ENCODE peak calls at places on chromosomes 7 and 10, in four cellular contexts. One of them, this sample, is unnamed.

GRCh38 chr7:44473295-44473694 is 17.2 kb downstream of the NUDCD3 start:
- DNase-seq in GM12865: no peak
- DNase-seq in cardiac muscle cell: no peak
- DNase-seq in endothelial cell: no peak
- DNase-seq in this sample: no peak

GRCh38 chr7:105389090-105389650 is 449 bp upstream of the SRPK2 start:
- DNase-seq in GM12865: peak
- DNase-seq in cardiac muscle cell: peak
- DNase-seq in endothelial cell: peak
- DNase-seq in this sample: peak

GRCh38 chr10:59627366-59628018 is 82.2 kb downstream of the SLC16A9 start:
- DNase-seq in GM12865: no peak
- DNase-seq in cardiac muscle cell: no peak
- DNase-seq in endothelial cell: no peak
- DNase-seq in this sample: no peak

GRCh38 chr7:5077740-5078139 is 32.1 kb downstream of the RBAK start:
- DNase-seq in GM12865: no peak
- DNase-seq in cardiac muscle cell: no peak
- DNase-seq in endothelial cell: no peak
- DNase-seq in this sample: no peak

GRCh38 chr7:24896031-24896433 is 83.9 kb downstream of the OSBPL3 start:
- DNase-seq in GM12865: peak
- DNase-seq in cardiac muscle cell: no peak
- DNase-seq in endothelial cell: no peak
- DNase-seq in this sample: peak

GRCh38 chr7:115038158-115038557 is 116.3 kb downstream of the MDFIC start:
- DNase-seq in GM12865: no peak
- DNase-seq in cardiac muscle cell: no peak
- DNase-seq in endothelial cell: no peak
- DNase-seq in this sample: no peak

GRCh38 chr7:118861581-118861980 is 637.1 kb downstream of the ANKRD7 start:
- DNase-seq in GM12865: no peak
- DNase-seq in cardiac muscle cell: no peak
- DNase-seq in endothelial cell: no peak
- DNase-seq in this sample: no peak

GRCh38 chr7:26078437-26079362 is 73.3 kb upstream of the NFE2L3 start:
- DNase-seq in GM12865: peak
- DNase-seq in cardiac muscle cell: peak
- DNase-seq in endothelial cell: peak
- DNase-seq in this sample: peak

GRCh38 chr7:6651866-6652445 is 14.8 kb downstream of the ZNF316 start:
- DNase-seq in GM12865: no peak
- DNase-seq in cardiac muscle cell: no peak
- DNase-seq in endothelial cell: no peak
- DNase-seq in this sample: no peak

GRCh38 chr7:151245360-151246160 is 2.9 kb downstream of the SMARCD3 start:
- DNase-seq in GM12865: peak
- DNase-seq in cardiac muscle cell: peak
- DNase-seq in endothelial cell: peak
- DNase-seq in this sample: peak

GRCh38 chr7:27764109-27764508 is 24.1 kb downstream of the TAX1BP1 start:
- DNase-seq in GM12865: no peak
- DNase-seq in cardiac muscle cell: no peak
- DNase-seq in endothelial cell: no peak
- DNase-seq in this sample: no peak

GRCh38 chr10:46106410-46107255 is 60.6 kb upstream of the MSMB start:
- DNase-seq in GM12865: peak
- DNase-seq in cardiac muscle cell: peak
- DNase-seq in endothelial cell: peak
- DNase-seq in this sample: peak

GRCh38 chr10:71437537-71438058 is 40.9 kb downstream of the CDH23 start:
- DNase-seq in GM12865: no peak
- DNase-seq in cardiac muscle cell: no peak
- DNase-seq in endothelial cell: no peak
- DNase-seq in this sample: no peak

GRCh38 chr10:96369890-96370574 is 11.2 kb upstream of the OPALIN start:
- DNase-seq in GM12865: no peak
- DNase-seq in cardiac muscle cell: no peak
- DNase-seq in endothelial cell: no peak
- DNase-seq in this sample: no peak

GRCh38 chr7:28409716-28410627 is 2.3 kb upstream of the CREB5 start:
- DNase-seq in GM12865: no peak
- DNase-seq in cardiac muscle cell: peak
- DNase-seq in endothelial cell: peak
- DNase-seq in this sample: peak

GRCh38 chr10:133269367-133269766 is 7.3 kb downstream of the ADAM8 start:
- DNase-seq in GM12865: no peak
- DNase-seq in cardiac muscle cell: no peak
- DNase-seq in endothelial cell: no peak
- DNase-seq in this sample: no peak

GRCh38 chr7:116863168-116863670 is 832 bp downstream of the CAPZA2 start:
- DNase-seq in GM12865: peak
- DNase-seq in cardiac muscle cell: no peak
- DNase-seq in endothelial cell: peak
- DNase-seq in this sample: no peak

GRCh38 chr7:39085590-39086049 is 107.9 kb downstream of the POU6F2 start:
- DNase-seq in GM12865: no peak
- DNase-seq in cardiac muscle cell: peak
- DNase-seq in endothelial cell: no peak
- DNase-seq in this sample: no peak

GRCh38 chr7:47420117-47420780 is 161.7 kb downstream of the TNS3 start:
- DNase-seq in GM12865: no peak
- DNase-seq in cardiac muscle cell: no peak
- DNase-seq in endothelial cell: no peak
- DNase-seq in this sample: no peak

GRCh38 chr7:46229409-46229808 is 308.3 kb upstream of the IGFBP3 start:
- DNase-seq in GM12865: no peak
- DNase-seq in cardiac muscle cell: no peak
- DNase-seq in endothelial cell: no peak
- DNase-seq in this sample: no peak

GRCh38 chr7:53811555-53812079 is 730.6 kb upstream of the VSTM2A start:
- DNase-seq in GM12865: no peak
- DNase-seq in cardiac muscle cell: no peak
- DNase-seq in endothelial cell: no peak
- DNase-seq in this sample: no peak

GRCh38 chr7:128872394-128872824 is 9.8 kb downstream of the ATP6V1F start:
- DNase-seq in GM12865: no peak
- DNase-seq in cardiac muscle cell: no peak
- DNase-seq in endothelial cell: no peak
- DNase-seq in this sample: no peak

GRCh38 chr7:141003172-141004080 is 11.3 kb downstream of the MRPS33 start:
- DNase-seq in GM12865: no peak
- DNase-seq in cardiac muscle cell: no peak
- DNase-seq in endothelial cell: no peak
- DNase-seq in this sample: no peak

GRCh38 chr7:1855396-1856160 is 185.5 kb downstream of the ELFN1 start:
- DNase-seq in GM12865: no peak
- DNase-seq in cardiac muscle cell: no peak
- DNase-seq in endothelial cell: no peak
- DNase-seq in this sample: no peak

GRCh38 chr10:48582970-48583369 is 21.9 kb downstream of the ARHGAP22 start:
- DNase-seq in GM12865: no peak
- DNase-seq in cardiac muscle cell: no peak
- DNase-seq in endothelial cell: no peak
- DNase-seq in this sample: no peak

GRCh38 chr7:96962221-96962620 is 43.1 kb upstream of the DLX6 start:
- DNase-seq in GM12865: no peak
- DNase-seq in cardiac muscle cell: no peak
- DNase-seq in endothelial cell: no peak
- DNase-seq in this sample: no peak

GRCh38 chr7:41882271-41882670 is 179.4 kb upstream of the INHBA start:
- DNase-seq in GM12865: peak
- DNase-seq in cardiac muscle cell: no peak
- DNase-seq in endothelial cell: no peak
- DNase-seq in this sample: peak

GRCh38 chr10:97925308-97925938 is 75.8 kb downstream of the GOLGA7B start:
- DNase-seq in GM12865: no peak
- DNase-seq in cardiac muscle cell: no peak
- DNase-seq in endothelial cell: no peak
- DNase-seq in this sample: no peak

GRCh38 chr10:135601-136464 is 578 bp downstream of the ZMYND11 start:
- DNase-seq in GM12865: peak
- DNase-seq in cardiac muscle cell: peak
- DNase-seq in endothelial cell: peak
- DNase-seq in this sample: peak

GRCh38 chr7:16989883-16990413 is 108.2 kb upstream of the AGR3 start:
- DNase-seq in GM12865: no peak
- DNase-seq in cardiac muscle cell: no peak
- DNase-seq in endothelial cell: no peak
- DNase-seq in this sample: no peak

GRCh38 chr10:122567056-122567660 is 6.6 kb downstream of the DMBT1 start:
- DNase-seq in GM12865: peak
- DNase-seq in cardiac muscle cell: peak
- DNase-seq in endothelial cell: peak
- DNase-seq in this sample: no peak

GRCh38 chr10:91034494-91035157 is 113.7 kb upstream of the ANKRD1 start:
- DNase-seq in GM12865: no peak
- DNase-seq in cardiac muscle cell: no peak
- DNase-seq in endothelial cell: no peak
- DNase-seq in this sample: no peak

GRCh38 chr10:24513155-24513554 is 210.5 kb downstream of the ARHGAP21 start:
- DNase-seq in GM12865: peak
- DNase-seq in cardiac muscle cell: no peak
- DNase-seq in endothelial cell: peak
- DNase-seq in this sample: no peak

GRCh38 chr7:159126496-159127345 is 17.9 kb downstream of the VIPR2 start:
- DNase-seq in GM12865: no peak
- DNase-seq in cardiac muscle cell: no peak
- DNase-seq in endothelial cell: no peak
- DNase-seq in this sample: no peak

DNA sequence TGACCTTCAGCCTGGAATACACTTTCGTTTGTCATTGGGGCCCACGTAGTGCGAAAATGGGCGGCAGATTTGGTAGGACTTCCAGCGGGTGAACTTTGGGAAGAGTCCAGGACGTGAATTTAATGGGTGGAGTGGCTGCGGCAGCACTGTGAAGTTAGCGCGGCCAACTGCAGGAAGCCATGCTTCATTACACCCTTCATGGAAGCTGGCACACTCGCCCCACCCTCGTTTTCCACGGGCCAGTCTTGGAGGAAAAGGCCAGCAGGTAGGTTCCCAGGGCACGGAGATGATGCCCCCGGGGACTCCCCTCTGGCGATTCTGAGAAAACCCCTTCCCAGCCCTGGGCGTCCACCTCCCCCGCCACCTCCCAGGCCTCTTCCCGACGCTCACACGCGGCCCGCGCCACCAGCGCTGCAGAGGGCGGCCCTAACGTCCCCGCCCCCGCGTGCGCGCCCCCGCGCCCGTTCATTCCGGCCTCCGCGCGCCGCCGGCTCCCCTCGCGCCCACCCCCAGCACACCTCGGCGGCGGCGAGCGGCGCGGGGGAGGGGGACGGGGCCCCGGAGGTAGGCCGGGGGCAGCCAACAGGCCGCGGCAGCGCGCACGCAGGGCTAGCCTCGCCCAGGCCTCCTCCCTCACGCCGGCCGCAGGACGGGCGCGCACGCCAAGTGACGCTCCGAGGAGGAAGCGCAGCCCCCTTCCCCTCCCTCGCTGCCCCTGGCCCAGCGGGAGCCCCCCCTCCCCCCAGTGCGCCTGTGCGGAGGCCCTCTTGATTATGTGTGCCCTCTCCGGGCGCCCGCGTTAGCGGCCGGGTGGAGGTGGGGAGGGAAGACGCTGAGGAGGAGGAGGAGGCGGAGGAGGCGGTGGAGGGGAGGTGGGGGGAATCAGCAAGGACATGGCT is at the start of gene MLLT10:
- DNase-seq in GM12865: peak
- DNase-seq in cardiac muscle cell: peak
- DNase-seq in endothelial cell: peak
- DNase-seq in this sample: peak
- TF ChIP-seq CTCF in GM12865: no peak
- TF ChIP-seq CTCF in cardiac muscle cell: peak
- TF ChIP-seq CTCF in endothelial cell: no peak
- TF ChIP-seq CTCF in this sample: no peak

GRCh38 chr7:98992076-98992475 is 113.7 kb downstream of the TRRAP start:
- DNase-seq in GM12865: no peak
- DNase-seq in cardiac muscle cell: no peak
- DNase-seq in endothelial cell: no peak
- DNase-seq in this sample: no peak

GRCh38 chr7:98991141-98991540 is 112.8 kb downstream of the TRRAP start:
- DNase-seq in GM12865: no peak
- DNase-seq in cardiac muscle cell: no peak
- DNase-seq in endothelial cell: no peak
- DNase-seq in this sample: no peak

GRCh38 chr7:98994046-98994944 is 116.0 kb downstream of the TRRAP start:
- DNase-seq in GM12865: peak
- DNase-seq in cardiac muscle cell: no peak
- DNase-seq in endothelial cell: no peak
- DNase-seq in this sample: no peak

GRCh38 chr7:98995111-98995510 is 116.8 kb downstream of the TRRAP start:
- DNase-seq in GM12865: no peak
- DNase-seq in cardiac muscle cell: no peak
- DNase-seq in endothelial cell: no peak
- DNase-seq in this sample: no peak

DNA sequence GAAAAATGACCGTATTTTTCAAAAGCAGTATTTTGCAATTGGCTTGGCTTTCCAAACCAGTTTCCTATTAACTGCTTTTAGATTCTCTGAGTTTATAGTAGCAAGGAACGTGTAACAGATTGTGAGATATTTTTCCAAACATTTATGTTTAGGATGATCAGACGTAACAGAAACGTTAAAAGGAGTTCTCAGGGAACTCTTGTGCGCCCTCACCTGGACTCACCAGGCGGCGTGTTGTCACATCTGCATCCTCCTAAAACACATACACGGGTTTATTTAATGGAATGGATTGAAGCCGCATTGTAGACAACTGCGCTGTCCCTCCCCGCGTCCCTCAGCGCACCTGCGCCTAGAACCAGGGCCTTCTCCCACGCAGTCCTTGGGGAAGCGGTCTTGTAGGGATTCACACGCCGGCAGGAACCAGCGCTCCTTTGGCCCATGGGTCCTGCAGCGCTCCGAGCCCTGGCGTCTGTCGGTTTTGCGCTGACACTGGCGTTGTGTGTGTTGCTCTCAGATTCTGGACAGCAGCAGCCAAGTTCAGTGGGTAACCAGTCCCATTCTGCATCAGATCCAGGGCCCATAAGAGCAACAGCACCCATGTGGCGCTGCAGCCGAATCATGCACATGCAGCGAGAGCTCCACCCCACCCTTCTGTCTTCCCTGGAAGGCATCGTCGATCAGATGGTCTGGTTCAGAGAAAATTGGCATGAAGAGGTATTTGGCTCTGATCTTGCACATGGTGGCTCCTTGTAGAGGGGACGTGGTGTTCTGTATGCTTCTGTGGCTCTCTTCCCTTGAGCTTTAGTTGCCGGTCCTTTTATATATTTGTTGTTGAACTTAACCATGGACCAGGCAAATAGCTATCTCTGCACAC is 114.9 kb downstream of the TRRAP start:
- DNase-seq in GM12865: no peak
- DNase-seq in cardiac muscle cell: no peak
- DNase-seq in endothelial cell: no peak
- DNase-seq in this sample: no peak
- TF ChIP-seq CTCF in GM12865: no peak
- TF ChIP-seq CTCF in cardiac muscle cell: no peak
- TF ChIP-seq CTCF in endothelial cell: no peak
- TF ChIP-seq CTCF in this sample: no peak

GRCh38 chr7:30173058-30173897 is 38.5 kb downstream of the MTURN start:
- DNase-seq in GM12865: no peak
- DNase-seq in cardiac muscle cell: peak
- DNase-seq in endothelial cell: no peak
- DNase-seq in this sample: no peak
- TF ChIP-seq CTCF in GM12865: no peak
- TF ChIP-seq CTCF in cardiac muscle cell: peak
- TF ChIP-seq CTCF in endothelial cell: no peak
- TF ChIP-seq CTCF in this sample: no peak

GRCh38 chr7:69553190-69553589 is 45.1 kb upstream of the AUTS2 start:
- DNase-seq in GM12865: no peak
- DNase-seq in cardiac muscle cell: no peak
- DNase-seq in endothelial cell: no peak
- DNase-seq in this sample: no peak
- TF ChIP-seq CTCF in GM12865: no peak
- TF ChIP-seq CTCF in cardiac muscle cell: no peak
- TF ChIP-seq CTCF in endothelial cell: no peak
- TF ChIP-seq CTCF in this sample: no peak

This sample was measured in GM06990.